ENCODE peak calls at places on chromosomes 12 and 14, in nine cellular contexts. Z is astrocyte, J is HCT116, M is sigmoid colon, O is Calu3, N is A549, X is upper lobe of right lung, P is fibroblast of lung, H is heart left ventricle. S is an unnamed sample.

GRCh38 chr14:93936245-93936644 is 9.1 kb downstream of the FAM181A start:
- DNase-seq in Z (no peak), J (no peak), M (no peak), O (peak), N (peak), X (no peak), P (no peak), H (no peak), S (no peak)

GRCh38 chr14:99630202-99630601 is 14.7 kb upstream of the HHIPL1 start:
- DNase-seq in Z (no peak), J (peak), M (no peak), O (no peak), N (no peak), X (no peak), P (no peak), H (no peak), S (no peak)

GRCh38 chr12:10140001-10140400 is 10.0 kb upstream of the CLEC7A start:
- DNase-seq in Z (peak), J (peak), M (no peak), O (peak), N (peak), X (no peak), P (peak), H (no peak), S (peak)

GRCh38 chr14:104376202-104377140 is 203.1 kb upstream of the C14orf180 start:
- DNase-seq in Z (no peak), J (no peak), M (no peak), O (no peak), N (no peak), X (no peak), P (no peak), H (peak), S (no peak)

GRCh38 chr12:102423447-102423846 is 56.9 kb downstream of the IGF1 start:
- DNase-seq in Z (peak), J (no peak), M (no peak), O (no peak), N (no peak), X (no peak), P (peak), H (no peak), S (peak)

GRCh38 chr12:116924558-116925453 is 14.1 kb downstream of the FBXW8 start:
- DNase-seq in Z (peak), J (peak), M (no peak), O (peak), N (no peak), X (no peak), P (peak), H (no peak), S (peak)

GRCh38 chr14:33774866-33775519 is 175.9 kb downstream of the EGLN3 start:
- DNase-seq in Z (no peak), J (no peak), M (no peak), O (no peak), N (no peak), X (no peak), P (peak), H (no peak), S (no peak)

GRCh38 chr12:121806556-121807308 is 2.9 kb downstream of the SETD1B start:
- DNase-seq in Z (no peak), J (no peak), M (no peak), O (no peak), N (no peak), X (no peak), P (no peak), H (peak), S (peak)

GRCh38 chr14:77124345-77125274 is 17.0 kb downstream of the ZDHHC22 start:
- DNase-seq in Z (no peak), J (no peak), M (no peak), O (peak), N (no peak), X (peak), P (peak), H (peak), S (peak)

GRCh38 chr14:106809615-106810014 is 1283.2 kb downstream of the TMEM121 start:
- DNase-seq in Z (no peak), J (no peak), M (no peak), O (no peak), N (no peak), X (no peak), P (no peak), H (no peak), S (no peak)

GRCh38 chr14:94460631-94461416 is 8.2 kb upstream of the SERPINA11 start:
- DNase-seq in Z (no peak), J (no peak), M (no peak), O (no peak), N (no peak), X (no peak), P (no peak), H (no peak), S (no peak)

GRCh38 chr14:94001501-94002396 is 4.6 kb downstream of the CCDC197 start:
- DNase-seq in Z (peak), J (peak), M (peak), O (peak), N (peak), X (peak), P (peak), H (no peak), S (peak)

GRCh38 chr12:78115889-78116288 is 285.2 kb downstream of the NAV3 start:
- DNase-seq in Z (no peak), J (no peak), M (no peak), O (no peak), N (no peak), X (no peak), P (no peak), H (no peak), S (peak)

GRCh38 chr12:46357438-46358324 is 14.9 kb downstream of the SLC38A2 start:
- DNase-seq in Z (peak), J (peak), M (no peak), O (no peak), N (no peak), X (no peak), P (peak), H (no peak), S (peak)

GRCh38 chr12:93808169-93808899 is 131.2 kb downstream of the CRADD start:
- DNase-seq in Z (no peak), J (no peak), M (no peak), O (no peak), N (no peak), X (no peak), P (no peak), H (no peak), S (no peak)

GRCh38 chr12:93812616-93813015 is 135.4 kb downstream of the CRADD start:
- DNase-seq in Z (no peak), J (no peak), M (no peak), O (no peak), N (no peak), X (no peak), P (no peak), H (no peak), S (peak)

GRCh38 chr12:93818488-93819047 is 141.4 kb downstream of the CRADD start:
- DNase-seq in Z (no peak), J (no peak), M (no peak), O (no peak), N (no peak), X (no peak), P (no peak), H (no peak), S (no peak)

GRCh38 chr12:93813972-93814821 is 137.0 kb downstream of the CRADD start:
- DNase-seq in Z (peak), J (no peak), M (peak), O (no peak), N (no peak), X (peak), P (peak), H (peak), S (peak)

DNA sequence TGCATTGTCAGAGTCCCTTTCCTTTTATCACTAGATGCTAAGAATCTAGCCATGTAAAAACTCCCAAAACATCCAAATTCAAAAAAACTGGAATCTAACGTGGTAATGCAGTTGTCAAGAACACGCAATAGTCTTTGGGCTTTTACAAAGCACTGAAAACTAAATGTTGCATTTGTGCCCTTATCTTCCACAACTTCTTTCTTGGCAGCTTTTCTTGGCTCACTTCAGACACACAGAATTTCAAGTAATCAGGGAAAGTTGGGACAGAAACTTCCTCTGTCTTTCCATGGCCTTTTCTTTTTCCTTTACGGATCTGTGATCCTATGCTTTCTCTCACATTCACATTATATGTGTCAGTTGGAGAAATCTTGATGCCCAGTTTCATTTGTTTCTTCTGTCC is 136.0 kb downstream of the CRADD start:
- DNase-seq in Z (peak), J (no peak), M (no peak), O (no peak), N (no peak), X (no peak), P (peak), H (no peak), S (peak)
- TF ChIP-seq CTCF in Z (no peak), J (no peak), M (no peak), O (no peak), N (no peak), X (no peak), P (no peak), H (no peak), S (no peak)

GRCh38 chr14:64912256-64912655 is 2.0 kb upstream of the CHURC1 start:
- DNase-seq in Z (peak), J (no peak), M (no peak), O (no peak), N (no peak), X (no peak), P (peak), H (no peak), S (peak)

GRCh38 chr14:64915797-64916196 is 1.5 kb downstream of the CHURC1 start:
- DNase-seq in Z (no peak), J (no peak), M (no peak), O (no peak), N (no peak), X (no peak), P (no peak), H (no peak), S (no peak)

GRCh38 chr14:64915025-64915424 is 770 bp downstream of the CHURC1 start:
- DNase-seq in Z (no peak), J (no peak), M (no peak), O (no peak), N (no peak), X (no peak), P (no peak), H (no peak), S (no peak)

GRCh38 chr14:64914237-64914971 is at the start of gene CHURC1:
- DNase-seq in Z (peak), J (peak), M (peak), O (peak), N (peak), X (peak), P (peak), H (peak), S (peak)

DNA sequence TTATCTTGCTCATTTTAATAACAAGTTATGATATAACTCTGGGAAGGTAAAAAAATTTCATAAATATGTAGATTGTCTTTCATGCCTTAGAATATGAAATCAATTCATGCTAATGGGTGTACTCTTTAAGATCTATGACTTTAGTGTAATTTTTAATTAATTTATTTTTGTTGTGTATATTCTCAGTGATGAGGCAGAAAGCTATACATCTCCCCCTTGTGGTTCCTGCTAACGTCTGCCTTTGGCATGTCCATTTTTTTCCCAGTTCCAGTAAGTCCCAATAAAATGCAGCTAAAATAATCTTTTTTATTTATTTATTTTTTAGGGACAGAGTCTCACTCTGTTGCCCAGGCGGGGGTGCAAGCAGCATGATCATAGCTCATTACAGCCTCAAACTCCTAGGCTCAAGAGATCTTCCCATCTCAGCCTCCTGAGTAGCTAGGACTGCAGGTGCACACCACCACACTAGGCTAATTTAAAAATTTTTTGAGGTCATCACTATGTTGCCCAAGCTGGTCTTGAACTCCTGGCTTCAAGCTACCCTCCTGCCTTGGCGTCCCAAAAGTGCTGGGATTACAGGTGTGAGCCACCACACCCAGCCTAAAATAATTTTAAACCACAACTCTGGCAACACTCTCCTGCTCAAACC is 3.3 kb upstream of the CHURC1 start:
- DNase-seq in Z (no peak), J (peak), M (no peak), O (peak), N (peak), X (no peak), P (peak), H (no peak), S (peak)
- TF ChIP-seq CTCF in Z (peak), J (peak), M (no peak), O (peak), N (peak), X (peak), P (peak), H (peak), S (peak)

GRCh38 chr12:72269491-72269890 is 2.7 kb upstream of the TRHDE start:
- DNase-seq in Z (no peak), J (no peak), M (no peak), O (no peak), N (no peak), X (no peak), P (peak), H (no peak), S (no peak)

GRCh38 chr12:72261885-72262284 is 10.3 kb upstream of the TRHDE start:
- DNase-seq in Z (no peak), J (no peak), M (no peak), O (no peak), N (no peak), X (no peak), P (no peak), H (no peak), S (no peak)

GRCh38 chr12:72267974-72268373 is 4.2 kb upstream of the TRHDE start:
- DNase-seq in Z (no peak), J (no peak), M (no peak), O (no peak), N (no peak), X (no peak), P (peak), H (no peak), S (no peak)

GRCh38 chr12:72268386-72268785 is 3.8 kb upstream of the TRHDE start:
- DNase-seq in Z (no peak), J (no peak), M (no peak), O (no peak), N (no peak), X (no peak), P (no peak), H (no peak), S (no peak)

DNA sequence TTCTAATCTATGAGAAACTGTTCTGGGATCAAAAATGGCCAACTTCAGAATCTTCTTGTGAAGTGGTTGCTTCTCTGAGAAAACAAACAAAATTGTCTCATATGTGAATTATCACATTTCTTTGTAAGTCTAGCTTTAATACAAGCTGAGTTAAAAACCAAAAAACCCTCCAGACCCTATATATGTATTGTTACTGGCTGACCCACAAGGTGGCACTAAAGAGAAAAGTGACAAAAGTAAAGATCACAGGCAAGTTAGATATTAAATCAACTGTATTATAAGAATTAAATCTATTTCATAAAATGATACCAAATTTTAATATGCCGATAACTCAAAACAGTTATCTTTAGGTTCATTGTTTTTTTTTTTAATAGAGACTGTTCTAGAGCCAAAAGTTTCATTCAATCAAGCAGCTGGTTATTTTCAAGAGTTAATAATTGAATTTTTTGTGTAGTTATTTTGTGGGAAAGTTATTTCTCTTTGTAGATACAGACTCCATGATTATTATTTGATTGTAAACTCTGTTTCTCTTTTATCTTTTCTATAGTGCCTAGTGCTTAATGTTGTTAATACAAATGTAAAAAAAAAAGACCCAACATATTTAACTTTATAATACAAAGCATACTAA is 7.5 kb upstream of the TRHDE start:
- DNase-seq in Z (no peak), J (no peak), M (no peak), O (no peak), N (no peak), X (no peak), P (no peak), H (no peak), S (peak)
- TF ChIP-seq CTCF in Z (peak), J (peak), M (no peak), O (peak), N (peak), X (peak), P (peak), H (no peak), S (peak)

GRCh38 chr14:101708853-101709532 is 52.5 kb upstream of the PPP2R5C start:
- DNase-seq in Z (no peak), J (no peak), M (no peak), O (no peak), N (no peak), X (no peak), P (no peak), H (no peak), S (no peak)
- TF ChIP-seq CTCF in Z (no peak), J (no peak), M (no peak), O (no peak), N (no peak), X (no peak), P (no peak), H (no peak), S (no peak)

DNA sequence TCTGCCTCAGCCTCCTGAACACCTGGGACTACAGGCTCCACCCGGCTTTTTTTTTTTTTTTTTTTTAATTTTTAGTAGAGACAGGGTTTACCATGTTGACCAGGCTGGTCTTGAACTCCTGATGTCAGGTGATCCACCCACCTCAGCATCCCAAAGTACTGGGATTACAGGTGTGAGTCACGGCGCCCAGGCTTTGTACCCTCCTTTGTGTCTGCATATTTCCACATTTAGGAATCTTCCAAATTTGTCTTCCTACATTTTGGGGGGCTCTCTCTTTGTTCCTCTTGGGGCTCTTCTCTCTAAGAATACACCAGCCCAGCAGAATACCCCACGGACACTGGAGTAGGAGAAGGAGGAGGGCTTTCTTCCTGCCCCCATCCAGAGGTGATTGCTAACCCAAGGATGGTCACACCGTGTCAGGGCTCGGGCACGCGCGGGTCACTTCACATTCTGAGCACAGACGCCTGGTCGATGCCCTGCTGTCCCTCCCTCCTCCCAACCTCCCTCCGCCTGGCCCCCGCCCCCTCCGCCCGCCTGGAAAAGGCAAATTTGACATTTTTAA is 2.1 kb upstream of the DNAJC22 start:
- DNase-seq in Z (no peak), J (no peak), M (no peak), O (no peak), N (no peak), X (no peak), P (no peak), H (no peak), S (no peak)
- TF ChIP-seq CTCF in Z (no peak), J (no peak), M (no peak), O (no peak), N (no peak), X (no peak), P (no peak), H (no peak), S (no peak)